ENCODE peak calls at places on chromosome 9, in four cellular contexts. G is GM12878, Y is sciatic nerve, K is IMR-90. W is an unnamed sample.

GRCh38 chr9:28443461-28443860 is 870.2 kb upstream of the C9orf72 start:
- DNase-seq in G (no peak), Y (no peak), K (no peak), W (no peak)

GRCh38 chr9:13661014-13661413 is 381.5 kb upstream of the MPDZ start:
- DNase-seq in G (no peak), Y (no peak), K (no peak), W (no peak)

GRCh38 chr9:85522459-85523092 is 219.2 kb downstream of the AGTPBP1 start:
- DNase-seq in G (no peak), Y (peak), K (peak), W (peak)

GRCh38 chr9:5326893-5327548 is 12.7 kb downstream of the RLN1 start:
- DNase-seq in G (no peak), Y (no peak), K (peak), W (peak)

GRCh38 chr9:116381350-116381749 is 227.8 kb downstream of the PAPPA start:
- DNase-seq in G (no peak), Y (no peak), K (no peak), W (peak)

GRCh38 chr9:35962126-35962906 is 4.4 kb upstream of the OR2S2 start:
- DNase-seq in G (no peak), Y (no peak), K (peak), W (peak)

GRCh38 chr9:36504154-36504550 is 68.5 kb upstream of the MELK start:
- DNase-seq in G (no peak), Y (no peak), K (no peak), W (no peak)

GRCh38 chr9:134537891-134538520 is 103.6 kb upstream of the COL5A1 start:
- DNase-seq in G (no peak), Y (no peak), K (no peak), W (peak)

GRCh38 chr9:126752881-126753670 is 51.8 kb upstream of the ZBTB43 start:
- DNase-seq in G (no peak), Y (no peak), K (no peak), W (no peak)

GRCh38 chr9:109751253-109751652 is 28.7 kb upstream of the PALM2AKAP2 start:
- DNase-seq in G (no peak), Y (no peak), K (peak), W (no peak)

GRCh38 chr9:88781500-88782391 is 209.5 kb upstream of the S1PR3 start:
- DNase-seq in G (no peak), Y (no peak), K (peak), W (peak)

GRCh38 chr9:73239868-73240267 is 88.2 kb downstream of the ANXA1 start:
- DNase-seq in G (no peak), Y (no peak), K (no peak), W (peak)

GRCh38 chr9:135858491-135859185 is 48.7 kb downstream of the CAMSAP1 start:
- DNase-seq in G (no peak), Y (no peak), K (peak), W (no peak)

GRCh38 chr9:34629492-34629809 is 585 bp upstream of the ARID3C start:
- DNase-seq in G (no peak), Y (no peak), K (no peak), W (no peak)

GRCh38 chr9:31135567-31135966 is 1248.9 kb upstream of the ACO1 start:
- DNase-seq in G (no peak), Y (no peak), K (no peak), W (peak)

GRCh38 chr9:136244116-136244775 is 1.4 kb downstream of the QSOX2 start:
- DNase-seq in G (peak), Y (no peak), K (no peak), W (no peak)

GRCh38 chr9:13529321-13530104 is 250.0 kb upstream of the MPDZ start:
- DNase-seq in G (no peak), Y (no peak), K (no peak), W (no peak)

GRCh38 chr9:136808075-136808780 is 480 bp downstream of the RABL6 start:
- DNase-seq in G (no peak), Y (no peak), K (no peak), W (no peak)

GRCh38 chr9:116002624-116003023 is 151.0 kb upstream of the PAPPA start:
- DNase-seq in G (no peak), Y (no peak), K (no peak), W (peak)

GRCh38 chr9:134164879-134165278 is 515 bp upstream of the RNU6ATAC start:
- DNase-seq in G (no peak), Y (no peak), K (no peak), W (no peak)

GRCh38 chr9:130378875-130379648 is 65.7 kb upstream of the ASS1 start:
- DNase-seq in G (no peak), Y (no peak), K (no peak), W (no peak)

GRCh38 chr9:88978034-88978433 is 13.2 kb upstream of the S1PR3 start:
- DNase-seq in G (no peak), Y (no peak), K (no peak), W (no peak)

GRCh38 chr9:38057416-38058195 is 11.4 kb downstream of the SHB start:
- DNase-seq in G (no peak), Y (no peak), K (no peak), W (peak)

W was measured in amniotic epithelial cell.